ENCODE peak calls at places on chromosome 7, in five cellular contexts. One of them, this sample, is unnamed.

GRCh38 chr7:28955723-28956607 is 2.2 kb downstream of the TRIL start:
- DNase-seq in K562: no peak
- DNase-seq in SK-N-SH: peak; percentile 87
- DNase-seq in GM12878: no peak
- DNase-seq in HepG2: peak; percentile 72
- DNase-seq in this sample: no peak

GRCh38 chr7:26618458-26618857 is 245.9 kb downstream of the SKAP2 start:
- DNase-seq in K562: no peak
- DNase-seq in SK-N-SH: no peak
- DNase-seq in GM12878: no peak
- DNase-seq in HepG2: peak; percentile 5
- DNase-seq in this sample: no peak

GRCh38 chr7:115004121-115004520 is 82.2 kb downstream of the MDFIC start:
- DNase-seq in K562: no peak
- DNase-seq in SK-N-SH: no peak
- DNase-seq in GM12878: no peak
- DNase-seq in HepG2: no peak
- DNase-seq in this sample: no peak

GRCh38 chr7:96114190-96114589 is 207.7 kb downstream of the SLC25A13 start:
- DNase-seq in K562: no peak
- DNase-seq in SK-N-SH: no peak
- DNase-seq in GM12878: no peak
- DNase-seq in HepG2: no peak
- DNase-seq in this sample: no peak

GRCh38 chr7:158650821-158651225 is 53.8 kb downstream of the NCAPG2 start:
- DNase-seq in K562: no peak
- DNase-seq in SK-N-SH: no peak
- DNase-seq in GM12878: no peak
- DNase-seq in HepG2: no peak
- DNase-seq in this sample: no peak

GRCh38 chr7:107966701-107967100 is 36.3 kb downstream of the LAMB1 start:
- DNase-seq in K562: no peak
- DNase-seq in SK-N-SH: no peak
- DNase-seq in GM12878: no peak
- DNase-seq in HepG2: peak; percentile 90
- DNase-seq in this sample: no peak

GRCh38 chr7:73833251-73833919 is 2.6 kb downstream of the CLDN4 start:
- DNase-seq in K562: no peak
- DNase-seq in SK-N-SH: no peak
- DNase-seq in GM12878: no peak
- DNase-seq in HepG2: peak; percentile 57
- DNase-seq in this sample: no peak

GRCh38 chr7:116357776-116358670 is 141.5 kb upstream of the CAV2 start:
- DNase-seq in K562: no peak
- DNase-seq in SK-N-SH: no peak
- DNase-seq in GM12878: no peak
- DNase-seq in HepG2: no peak
- DNase-seq in this sample: no peak

GRCh38 chr7:132771301-132771730 is 195.0 kb upstream of the PLXNA4 start:
- DNase-seq in K562: no peak
- DNase-seq in SK-N-SH: no peak
- DNase-seq in GM12878: no peak
- DNase-seq in HepG2: no peak
- DNase-seq in this sample: no peak

GRCh38 chr7:142891490-142892082 is 6.0 kb upstream of the TRPV6 start:
- DNase-seq in K562: no peak
- DNase-seq in SK-N-SH: no peak
- DNase-seq in GM12878: no peak
- DNase-seq in HepG2: no peak
- DNase-seq in this sample: no peak

GRCh38 chr7:19713676-19714075 is 4.8 kb upstream of the POLR1F start:
- DNase-seq in K562: peak; percentile 9
- DNase-seq in SK-N-SH: peak; percentile 15
- DNase-seq in GM12878: peak; percentile 8
- DNase-seq in HepG2: peak; percentile 23
- DNase-seq in this sample: peak; percentile 19

GRCh38 chr7:38223311-38223710 is 45.3 kb downstream of the STARD3NL start:
- DNase-seq in K562: no peak
- DNase-seq in SK-N-SH: no peak
- DNase-seq in GM12878: no peak
- DNase-seq in HepG2: no peak
- DNase-seq in this sample: peak; percentile 73

DNA sequence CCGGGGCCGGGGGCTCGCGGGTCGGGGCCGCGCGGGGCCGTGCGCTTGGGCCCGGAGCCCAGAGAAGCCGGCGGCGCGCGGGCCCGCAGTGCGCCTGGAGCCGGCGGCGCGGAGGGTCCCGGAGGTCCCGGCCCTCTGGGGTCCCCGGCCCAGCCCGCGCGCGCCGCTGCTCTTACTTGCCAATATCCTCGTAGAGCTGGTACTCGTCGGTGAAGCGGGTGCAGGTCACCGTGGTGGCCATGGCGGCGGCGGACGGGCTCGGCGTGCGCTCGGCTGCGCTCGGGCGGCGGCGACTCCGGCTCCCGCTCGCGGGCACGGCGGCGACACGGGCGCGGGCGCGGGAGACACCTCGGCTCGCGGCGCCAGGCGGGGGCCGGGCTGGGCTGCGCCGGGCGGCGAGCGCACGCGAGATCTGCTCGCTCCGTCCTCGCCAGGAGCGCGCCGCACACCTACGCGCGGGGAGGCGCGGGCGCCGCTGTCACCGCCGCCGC is at the start of gene CAMK2B:
- DNase-seq in K562: no peak
- DNase-seq in SK-N-SH: peak; percentile 87
- DNase-seq in GM12878: no peak
- DNase-seq in HepG2: no peak
- DNase-seq in this sample: no peak
- TF ChIP-seq REST in K562: no peak
- TF ChIP-seq REST in SK-N-SH: no peak
- TF ChIP-seq REST in GM12878: no peak
- TF ChIP-seq REST in HepG2: no peak
- TF ChIP-seq REST in this sample: no peak

DNA sequence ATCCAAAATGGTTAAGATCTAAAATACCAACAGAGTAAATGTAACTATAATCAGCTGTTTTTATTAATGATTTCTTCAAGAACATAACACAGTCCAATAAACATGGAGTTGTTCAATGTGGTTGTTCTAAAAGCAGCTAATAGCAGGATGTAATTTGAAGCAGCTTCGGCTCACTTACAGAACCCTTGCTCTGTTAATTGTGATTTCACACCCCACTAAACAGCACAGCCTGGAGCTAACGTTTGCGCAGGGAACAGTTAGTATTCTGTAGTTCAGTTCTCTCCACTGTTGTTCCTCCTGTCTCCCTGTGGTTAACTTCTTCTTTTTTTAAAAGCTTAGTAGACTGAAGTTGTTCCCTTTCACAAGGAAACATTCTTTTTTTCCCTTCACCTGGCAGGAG is 104.0 kb downstream of the GRM3 start:
- DNase-seq in K562: no peak
- DNase-seq in SK-N-SH: no peak
- DNase-seq in GM12878: no peak
- DNase-seq in HepG2: no peak
- DNase-seq in this sample: no peak
- TF ChIP-seq GABPA in K562: no peak
- TF ChIP-seq GABPA in SK-N-SH: no peak
- TF ChIP-seq GABPA in GM12878: no peak
- TF ChIP-seq GABPA in HepG2: no peak
- TF ChIP-seq GABPA in this sample: no peak

GRCh38 chr7:76383089-76383944 is 24.5 kb upstream of the YWHAG start:
- DNase-seq in K562: peak; percentile 97
- DNase-seq in SK-N-SH: peak; percentile 51
- DNase-seq in GM12878: no peak
- DNase-seq in HepG2: peak; percentile 64
- DNase-seq in this sample: no peak
- TF ChIP-seq REST in K562: no peak
- TF ChIP-seq REST in SK-N-SH: no peak
- TF ChIP-seq REST in GM12878: no peak
- TF ChIP-seq REST in HepG2: no peak
- TF ChIP-seq REST in this sample: no peak

GRCh38 chr7:69599879-69600764 is 1.8 kb downstream of the AUTS2 start:
- DNase-seq in K562: no peak
- DNase-seq in SK-N-SH: peak; percentile 69
- DNase-seq in GM12878: no peak
- DNase-seq in HepG2: no peak
- DNase-seq in this sample: no peak

GRCh38 chr7:69599211-69599878 is 1.1 kb downstream of the AUTS2 start:
- DNase-seq in K562: no peak
- DNase-seq in SK-N-SH: peak; percentile 82
- DNase-seq in GM12878: no peak
- DNase-seq in HepG2: no peak
- DNase-seq in this sample: no peak

GRCh38 chr7:69597278-69598076 is 798 bp upstream of the AUTS2 start:
- DNase-seq in K562: no peak
- DNase-seq in SK-N-SH: peak; percentile 79
- DNase-seq in GM12878: no peak
- DNase-seq in HepG2: no peak
- DNase-seq in this sample: no peak

GRCh38 chr7:69598081-69598486 is at the start of gene AUTS2:
- DNase-seq in K562: peak; percentile 78
- DNase-seq in SK-N-SH: peak; percentile 100
- DNase-seq in GM12878: no peak
- DNase-seq in HepG2: peak; percentile 44
- DNase-seq in this sample: peak; percentile 46

DNA sequence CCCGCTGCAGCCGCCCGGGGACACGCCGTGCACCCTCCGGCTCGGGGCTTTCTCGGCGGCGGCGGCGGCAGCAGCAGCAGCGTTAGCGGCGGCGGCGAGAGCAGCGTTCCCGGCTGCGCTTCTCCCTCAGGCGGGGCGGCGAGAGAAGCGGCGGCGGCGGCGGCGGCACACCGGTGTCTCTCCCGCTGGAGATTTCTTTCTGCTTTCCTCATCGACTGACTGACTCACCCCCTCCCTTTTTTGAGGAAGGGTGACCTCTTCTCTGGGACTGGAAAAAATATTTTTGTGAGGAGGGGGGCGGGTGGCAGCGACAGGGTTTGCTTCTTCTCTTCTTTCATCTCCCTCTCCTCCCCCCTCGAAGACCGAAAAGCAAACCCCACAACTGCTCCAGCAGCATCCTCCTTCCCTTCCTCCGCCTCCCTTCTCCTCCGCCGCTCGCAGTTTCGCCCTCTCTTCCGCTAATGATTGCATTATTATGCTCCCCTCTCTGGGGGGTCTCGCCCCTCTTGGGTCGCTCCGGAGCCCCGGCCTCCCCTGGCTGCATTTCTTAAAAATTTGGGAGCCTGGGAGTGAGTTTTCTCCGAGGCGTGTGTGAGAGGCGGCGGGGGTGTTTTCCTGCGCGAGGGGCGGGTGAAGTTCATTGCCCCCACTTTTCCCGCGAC is 343 bp downstream of the AUTS2 start:
- DNase-seq in K562: no peak
- DNase-seq in SK-N-SH: no peak
- DNase-seq in GM12878: no peak
- DNase-seq in HepG2: no peak
- DNase-seq in this sample: peak; percentile 14
- TF ChIP-seq GABPA in K562: no peak
- TF ChIP-seq GABPA in SK-N-SH: no peak
- TF ChIP-seq GABPA in GM12878: no peak
- TF ChIP-seq GABPA in HepG2: no peak
- TF ChIP-seq GABPA in this sample: no peak

GRCh38 chr7:141150465-141150864 is 76.6 kb downstream of the TMEM178B start:
- DNase-seq in K562: no peak
- DNase-seq in SK-N-SH: no peak
- DNase-seq in GM12878: no peak
- DNase-seq in HepG2: no peak
- DNase-seq in this sample: no peak
- TF ChIP-seq REST in K562: no peak
- TF ChIP-seq REST in SK-N-SH: no peak
- TF ChIP-seq REST in GM12878: no peak
- TF ChIP-seq REST in HepG2: no peak
- TF ChIP-seq REST in this sample: no peak

This sample was measured in HL-60.